ENCODE peak calls at places on chromosome 7, in seven cellular contexts. O, Q, H, A, Z, U and Y are unnamed samples.

GRCh38 chr7:16599860-16600259 is 45.7 kb downstream of the ANKMY2 start:
- DNase-seq in O (no peak), Q (no peak), H (no peak), A (no peak), Z (no peak), U (no peak), Y (no peak)

GRCh38 chr7:155804897-155805825 is 7.1 kb downstream of the SHH start:
- DNase-seq in O (peak; percentile 58), Q (peak; percentile 26), H (no peak), A (no peak), Z (peak; percentile 88), U (peak; percentile 45), Y (no peak)

GRCh38 chr7:108613147-108613948 is 43.7 kb downstream of the DNAJB9 start:
- DNase-seq in O (no peak), Q (no peak), H (no peak), A (peak; percentile 26), Z (peak; percentile 56), U (no peak), Y (no peak)

GRCh38 chr7:20666444-20666843 is 51.0 kb downstream of the ABCB5 start:
- DNase-seq in O (no peak), Q (no peak), H (no peak), A (no peak), Z (no peak), U (no peak), Y (no peak)

GRCh38 chr7:43105521-43106120 is 6.8 kb upstream of the HECW1 start:
- DNase-seq in O (no peak), Q (no peak), H (no peak), A (no peak), Z (no peak), U (no peak), Y (no peak)

GRCh38 chr7:156222151-156222550 is 409.9 kb upstream of the SHH start:
- DNase-seq in O (peak; percentile 11), Q (no peak), H (no peak), A (no peak), Z (no peak), U (no peak), Y (no peak)

GRCh38 chr7:102279537-102280400 is 6.9 kb upstream of the SH2B2 start:
- DNase-seq in O (peak; percentile 73), Q (no peak), H (no peak), A (no peak), Z (peak; percentile 92), U (peak; percentile 79), Y (no peak)

GRCh38 chr7:119974972-119975371 is 298.0 kb upstream of the KCND2 start:
- DNase-seq in O (no peak), Q (no peak), H (no peak), A (no peak), Z (no peak), U (no peak), Y (no peak)

GRCh38 chr7:75614390-75614789 is 122.3 kb downstream of the SPDYE5 start:
- DNase-seq in O (no peak), Q (no peak), H (no peak), A (no peak), Z (peak; percentile 94), U (no peak), Y (no peak)

GRCh38 chr7:6489612-6490011 is 41.9 kb upstream of the DAGLB start:
- DNase-seq in O (no peak), Q (no peak), H (no peak), A (no peak), Z (peak; percentile 58), U (no peak), Y (no peak)

GRCh38 chr7:114085592-114086490 is 167.0 kb upstream of the PPP1R3A start:
- DNase-seq in O (no peak), Q (peak; percentile 79), H (peak; percentile 63), A (no peak), Z (peak; percentile 25), U (peak; percentile 73), Y (no peak)

GRCh38 chr7:44460325-44460724 is 30.1 kb downstream of the NUDCD3 start:
- DNase-seq in O (peak; percentile 62), Q (no peak), H (no peak), A (no peak), Z (peak; percentile 85), U (peak; percentile 38), Y (peak; percentile 84)

GRCh38 chr7:32941181-32941995 is 15.9 kb upstream of the FKBP9 start:
- DNase-seq in O (no peak), Q (no peak), H (no peak), A (no peak), Z (no peak), U (no peak), Y (no peak)

GRCh38 chr7:11228515-11228914 is 254.8 kb downstream of the PHF14 start:
- DNase-seq in O (no peak), Q (peak; percentile 79), H (no peak), A (no peak), Z (no peak), U (no peak), Y (no peak)

GRCh38 chr7:67913604-67914003 is 917.0 kb downstream of the TYW1 start:
- DNase-seq in O (no peak), Q (no peak), H (no peak), A (no peak), Z (peak; percentile 43), U (no peak), Y (no peak)

GRCh38 chr7:132423594-132424200 is 152.6 kb downstream of the PLXNA4 start:
- DNase-seq in O (no peak), Q (no peak), H (no peak), A (no peak), Z (no peak), U (no peak), Y (no peak)

GRCh38 chr7:134637934-134638719 is 8.5 kb upstream of the BPGM start:
- DNase-seq in O (no peak), Q (no peak), H (no peak), A (no peak), Z (no peak), U (no peak), Y (no peak)

DNA sequence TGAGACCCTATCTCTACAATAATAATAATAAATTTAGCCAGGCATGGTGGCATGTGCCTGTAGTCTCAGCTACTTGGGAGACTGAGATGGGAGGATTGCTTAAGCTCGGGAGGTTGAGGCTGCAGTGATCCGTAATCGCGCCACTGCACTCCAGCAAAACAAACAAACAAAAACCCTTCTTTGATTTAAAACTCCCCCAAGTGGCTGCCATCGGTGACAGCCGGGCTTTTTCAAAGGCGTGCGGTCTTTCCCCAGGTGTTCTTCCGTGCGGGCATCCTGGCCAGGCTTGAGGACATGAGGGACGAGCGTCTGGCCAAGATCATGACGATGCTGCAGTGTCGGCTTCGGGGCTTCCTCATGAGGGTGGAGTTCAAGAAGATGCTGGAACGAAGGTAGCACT is 1.9 kb upstream of the MYH16 start:
- DNase-seq in O (no peak), Q (no peak), H (no peak), A (no peak), Z (no peak), U (no peak), Y (no peak)
- TF ChIP-seq CTCF in O (no peak), Q (peak; percentile 3), H (no peak), A (no peak), Z (no peak), U (no peak), Y (no peak)

GRCh38 chr7:99394188-99394502 is 14.3 kb downstream of the PDAP1 start:
- DNase-seq in O (no peak), Q (no peak), H (no peak), A (no peak), Z (no peak), U (no peak), Y (no peak)

GRCh38 chr7:99392659-99393362 is 15.6 kb downstream of the PDAP1 start:
- DNase-seq in O (peak; percentile 89), Q (peak; percentile 69), H (peak; percentile 71), A (no peak), Z (no peak), U (peak; percentile 61), Y (no peak)

GRCh38 chr7:99395616-99396327 is 12.6 kb downstream of the PDAP1 start:
- DNase-seq in O (no peak), Q (no peak), H (no peak), A (no peak), Z (no peak), U (no peak), Y (no peak)

GRCh38 chr7:99392046-99392445 is 16.4 kb downstream of the PDAP1 start:
- DNase-seq in O (no peak), Q (no peak), H (no peak), A (no peak), Z (no peak), U (no peak), Y (no peak)

GRCh38 chr7:99393363-99394187 is 14.8 kb downstream of the PDAP1 start:
- DNase-seq in O (no peak), Q (peak; percentile 31), H (no peak), A (no peak), Z (no peak), U (no peak), Y (no peak)
- H3K4me3 ChIP-seq in O (peak overlapping the region; percentile 50), Q (peak overlapping the region; percentile 42), H (peak overlapping the region; percentile 69), A (peak overlapping the region; percentile 31), Z (no peak overlapping the region), U (no peak overlapping the region), Y (no peak overlapping the region)

GRCh38 chr7:95190515-95190914 is 133.8 kb downstream of the PON1 start:
- DNase-seq in O (no peak), Q (no peak), H (no peak), A (no peak), Z (peak; percentile 18), U (no peak), Y (no peak)
- TF ChIP-seq CTCF in O (no peak), Q (no peak), H (no peak), A (peak; percentile 30), Z (no peak), U (peak; percentile 32), Y (peak; percentile 24)

GRCh38 chr7:138891446-138891810 is 89.8 kb downstream of the KIAA1549 start:
- DNase-seq in O (no peak), Q (no peak), H (no peak), A (peak; percentile 87), Z (no peak), U (no peak), Y (no peak)
- H3K4me3 ChIP-seq in O (no peak overlapping the region), Q (no peak overlapping the region), H (no peak overlapping the region), A (no peak overlapping the region), Z (no peak overlapping the region), U (no peak overlapping the region), Y (no peak overlapping the region)

GRCh38 chr7:151032936-151033863 is 5.0 kb downstream of the ABCB8 start:
- DNase-seq in O (no peak), Q (no peak), H (no peak), A (no peak), Z (peak; percentile 52), U (no peak), Y (no peak)
- TF ChIP-seq CTCF in O (no peak), Q (no peak), H (no peak), A (no peak), Z (peak; percentile 29), U (peak; percentile 1), Y (no peak)

GRCh38 chr7:128030263-128030998 is 806 bp downstream of the LRRC4 start:
- DNase-seq in O (no peak), Q (no peak), H (no peak), A (no peak), Z (no peak), U (no peak), Y (no peak)
- H3K4me3 ChIP-seq in O (no peak overlapping the region), Q (peak overlapping the region; percentile 38), H (peak overlapping the region; percentile 57), A (peak overlapping the region; percentile 32), Z (no peak overlapping the region), U (peak overlapping the region; percentile 29), Y (no peak overlapping the region)

GRCh38 chr7:14083761-14084160 is 94.3 kb upstream of the ETV1 start:
- DNase-seq in O (no peak), Q (no peak), H (no peak), A (no peak), Z (no peak), U (no peak), Y (no peak)
- TF ChIP-seq CTCF in O (no peak), Q (no peak), H (no peak), A (no peak), Z (no peak), U (no peak), Y (no peak)

GRCh38 chr7:2710901-2711551 is 23.0 kb downstream of the AMZ1 start:
- DNase-seq in O (no peak), Q (no peak), H (no peak), A (no peak), Z (peak; percentile 89), U (peak; percentile 63), Y (peak; percentile 46)
- H3K4me3 ChIP-seq in O (no peak overlapping the region), Q (no peak overlapping the region), H (no peak overlapping the region), A (no peak overlapping the region), Z (no peak overlapping the region), U (peak overlapping the region; percentile 10), Y (peak overlapping the region; percentile 51)